ENCODE peak calls at places on chromosomes 11 and 22, in eight cellular contexts. R is tibial artery, Y is heart right ventricle, P is kidney, H is neural progenitor cell, C is K562, O is WERI-Rb-1, X is RWPE2. B is an unnamed sample.

GRCh38 chr11:65708451-65708850 is 3.6 kb upstream of the KAT5 start:
- DNase-seq in R (no peak), Y (no peak), P (no peak), H (no peak), C (no peak), O (no peak), X (no peak), B (no peak)

GRCh38 chr22:42773161-42773560 is 52.5 kb upstream of the A4GALT start:
- DNase-seq in R (no peak), Y (no peak), P (no peak), H (no peak), C (no peak), O (no peak), X (no peak), B (no peak)

GRCh38 chr11:5690736-5691135 is 1.1 kb downstream of the TRIM22 start:
- DNase-seq in R (no peak), Y (no peak), P (peak; percentile 45), H (no peak), C (no peak), O (no peak), X (no peak), B (peak; percentile 46)

GRCh38 chr22:46293591-46294260 is 2.9 kb upstream of the GTSE1 start:
- DNase-seq in R (peak; percentile 60), Y (no peak), P (no peak), H (no peak), C (no peak), O (no peak), X (no peak), B (no peak)

GRCh38 chr11:44427432-44427831 is 117.5 kb upstream of the ALX4 start:
- DNase-seq in R (no peak), Y (no peak), P (no peak), H (peak; percentile 26), C (peak; percentile 74), O (peak; percentile 32), X (no peak), B (no peak)

GRCh38 chr11:19576903-19577302 is 135.7 kb upstream of the NAV2 start:
- DNase-seq in R (no peak), Y (no peak), P (no peak), H (no peak), C (no peak), O (no peak), X (no peak), B (no peak)

GRCh38 chr22:22856364-22856763 is 31.3 kb upstream of the IGLL5 start:
- DNase-seq in R (no peak), Y (no peak), P (no peak), H (no peak), C (no peak), O (no peak), X (no peak), B (no peak)

GRCh38 chr11:18594999-18595749 is 4.4 kb upstream of the MISFA start:
- DNase-seq in R (no peak), Y (no peak), P (no peak), H (no peak), C (no peak), O (no peak), X (no peak), B (no peak)

GRCh38 chr11:116643521-116643920 is 129.3 kb downstream of the BUD13 start:
- DNase-seq in R (no peak), Y (no peak), P (no peak), H (no peak), C (no peak), O (no peak), X (no peak), B (no peak)

GRCh38 chr11:103651341-103651998 is 385.0 kb upstream of the DDI1 start:
- DNase-seq in R (no peak), Y (no peak), P (no peak), H (no peak), C (no peak), O (no peak), X (no peak), B (no peak)

GRCh38 chr22:28151241-28151640 is 232.2 kb upstream of the PITPNB start:
- DNase-seq in R (no peak), Y (no peak), P (no peak), H (no peak), C (no peak), O (no peak), X (no peak), B (no peak)

GRCh38 chr11:70532728-70533127 is 134.4 kb downstream of the CTTN start:
- DNase-seq in R (no peak), Y (no peak), P (peak; percentile 10), H (no peak), C (no peak), O (peak; percentile 1), X (peak; percentile 23), B (no peak)

GRCh38 chr11:44812971-44813370 is 86.2 kb downstream of the TSPAN18 start:
- DNase-seq in R (no peak), Y (no peak), P (no peak), H (no peak), C (no peak), O (no peak), X (no peak), B (no peak)

GRCh38 chr11:34208266-34209135 is 103.1 kb downstream of the NAT10 start:
- DNase-seq in R (no peak), Y (no peak), P (no peak), H (no peak), C (peak; percentile 38), O (no peak), X (no peak), B (no peak)

GRCh38 chr11:73218830-73219215 is 742 bp downstream of the P2RY2 start:
- DNase-seq in R (no peak), Y (no peak), P (no peak), H (peak; percentile 53), C (no peak), O (no peak), X (no peak), B (no peak)
- H3K4me3 ChIP-seq in R (peak overlapping the region; percentile 60), Y (peak overlapping the region; percentile 47), P (peak overlapping the region; percentile 60), H (peak overlapping the region; percentile 58), C (no peak overlapping the region), O (no peak overlapping the region), X (peak overlapping the region; percentile 37), B (peak overlapping the region; percentile 25)

GRCh38 chr11:124122123-124122522 is 6.9 kb downstream of the VWA5A start:
- DNase-seq in R (no peak), Y (no peak), P (no peak), H (no peak), C (no peak), O (no peak), X (no peak), B (peak; percentile 23)

GRCh38 chr11:124119103-124119502 is 3.9 kb downstream of the VWA5A start:
- DNase-seq in R (no peak), Y (no peak), P (no peak), H (no peak), C (no peak), O (no peak), X (no peak), B (no peak)

DNA sequence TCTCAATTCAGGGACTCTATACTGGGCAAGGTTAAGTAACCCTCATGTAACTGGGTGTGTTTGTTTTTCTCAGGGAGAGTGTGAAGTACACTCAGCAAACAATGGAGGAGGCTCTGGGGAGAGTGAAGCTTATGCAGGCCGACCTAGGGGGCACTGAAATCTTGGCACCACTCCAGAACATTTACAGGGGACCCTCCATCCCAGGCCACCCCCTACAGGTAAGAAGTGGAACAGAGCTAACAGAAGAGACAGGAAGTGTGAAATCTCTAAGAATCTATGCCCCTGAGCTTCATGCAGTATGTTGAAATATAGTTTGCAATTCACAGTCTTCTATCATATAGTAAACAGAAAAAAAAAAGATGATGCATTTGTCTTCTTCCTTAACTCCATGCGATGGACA is 8.3 kb downstream of the VWA5A start:
- DNase-seq in R (no peak), Y (no peak), P (no peak), H (peak; percentile 30), C (peak; percentile 31), O (no peak), X (no peak), B (no peak)
- TF ChIP-seq CTCF in R (no peak), Y (no peak), P (no peak), H (peak; percentile 43), C (peak; percentile 31), O (no peak), X (no peak), B (no peak)

DNA sequence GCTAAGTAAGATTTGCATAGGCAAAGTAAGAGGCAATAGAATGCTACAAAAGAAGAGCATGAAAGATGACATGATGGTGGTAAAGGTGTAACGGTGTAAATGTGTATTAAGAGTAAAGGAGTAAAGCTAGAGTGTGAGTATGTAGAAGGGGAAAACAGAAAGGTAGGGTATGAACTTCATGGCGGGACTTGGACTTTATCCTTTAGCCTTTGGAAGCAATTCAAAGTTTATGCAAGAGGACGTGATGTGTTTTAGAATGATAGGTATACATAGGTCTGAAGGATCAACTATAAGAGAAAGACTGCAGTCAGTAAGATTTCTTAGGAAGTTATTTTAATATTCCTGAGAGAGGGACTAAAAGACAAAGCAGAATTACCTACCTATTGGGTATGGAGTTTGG is 358.0 kb upstream of the FAT3 start:
- DNase-seq in R (no peak), Y (no peak), P (no peak), H (no peak), C (no peak), O (no peak), X (no peak), B (no peak)
- H3K9me3 ChIP-seq in R (no peaks in the 10 kb centered on the region), Y (no peaks in the 10 kb centered on the region), P (no peaks in the 10 kb centered on the region), H (no peaks in the 10 kb centered on the region), C (no peaks in the 10 kb centered on the region), O (no peaks in the 10 kb centered on the region), X (no peaks in the 10 kb centered on the region), B (no peaks in the 10 kb centered on the region)

GRCh38 chr11:9265211-9266131 is at the start of gene DENND5A:
- DNase-seq in R (peak; percentile 81), Y (peak; percentile 90), P (peak; percentile 94), H (peak; percentile 96), C (peak; percentile 99), O (peak; percentile 91), X (no peak), B (peak; percentile 94)

GRCh38 chr11:9266132-9266736 is 1.1 kb upstream of the DENND5A start:
- DNase-seq in R (no peak), Y (no peak), P (no peak), H (no peak), C (no peak), O (no peak), X (no peak), B (no peak)

GRCh38 chr11:9264381-9265210 is 554 bp downstream of the DENND5A start:
- DNase-seq in R (peak; percentile 81), Y (peak; percentile 65), P (peak; percentile 84), H (peak; percentile 18), C (no peak), O (peak; percentile 22), X (no peak), B (peak; percentile 83)

GRCh38 chr11:9263840-9264380 is 1.2 kb downstream of the DENND5A start:
- DNase-seq in R (no peak), Y (no peak), P (no peak), H (no peak), C (no peak), O (no peak), X (no peak), B (no peak)

GRCh38 chr11:9260182-9261146 is 4.7 kb downstream of the DENND5A start:
- DNase-seq in R (no peak), Y (no peak), P (no peak), H (no peak), C (no peak), O (no peak), X (no peak), B (no peak)
- H3K4me3 ChIP-seq in R (no peak overlapping the region), Y (no peak overlapping the region), P (no peak overlapping the region), H (no peak overlapping the region), C (no peak overlapping the region), O (no peak overlapping the region), X (no peak overlapping the region), B (no peak overlapping the region)

B was measured in cardiac muscle cell.